ENCODE peak calls at places on chromosomes 11 and 22, in nine cellular contexts. One of them, this sample, is unnamed.

GRCh38 chr22:46150615-46151423 is 493 bp downstream of the PPARA start:
- DNase-seq in glutamatergic neuron: peak
- DNase-seq in Caco-2: peak
- DNase-seq in Calu3: peak
- DNase-seq in uterus: peak
- DNase-seq in tibial artery: peak
- DNase-seq in ovary: peak
- DNase-seq in astrocyte of the spinal cord: no peak
- DNase-seq in GM12865: peak
- DNase-seq in this sample: peak

GRCh38 chr22:46781291-46781690 is 18.8 kb downstream of the TBC1D22A start:
- DNase-seq in glutamatergic neuron: no peak
- DNase-seq in Caco-2: no peak
- DNase-seq in Calu3: no peak
- DNase-seq in uterus: no peak
- DNase-seq in tibial artery: peak
- DNase-seq in ovary: no peak
- DNase-seq in astrocyte of the spinal cord: no peak
- DNase-seq in GM12865: no peak
- DNase-seq in this sample: no peak

GRCh38 chr11:45768486-45768885 is 36.5 kb upstream of the SLC35C1 start:
- DNase-seq in glutamatergic neuron: no peak
- DNase-seq in Caco-2: no peak
- DNase-seq in Calu3: no peak
- DNase-seq in uterus: no peak
- DNase-seq in tibial artery: no peak
- DNase-seq in ovary: no peak
- DNase-seq in astrocyte of the spinal cord: no peak
- DNase-seq in GM12865: no peak
- DNase-seq in this sample: no peak

GRCh38 chr11:8766043-8766992 is 83.7 kb downstream of the RPL27A start:
- DNase-seq in glutamatergic neuron: no peak
- DNase-seq in Caco-2: no peak
- DNase-seq in Calu3: no peak
- DNase-seq in uterus: peak
- DNase-seq in tibial artery: no peak
- DNase-seq in ovary: no peak
- DNase-seq in astrocyte of the spinal cord: peak
- DNase-seq in GM12865: no peak
- DNase-seq in this sample: peak

GRCh38 chr11:114762437-114762836 is 84.1 kb downstream of the NXPE2 start:
- DNase-seq in glutamatergic neuron: peak
- DNase-seq in Caco-2: peak
- DNase-seq in Calu3: peak
- DNase-seq in uterus: peak
- DNase-seq in tibial artery: peak
- DNase-seq in ovary: peak
- DNase-seq in astrocyte of the spinal cord: peak
- DNase-seq in GM12865: peak
- DNase-seq in this sample: peak

GRCh38 chr22:29689872-29690213 is 30.0 kb upstream of the CABP7 start:
- DNase-seq in glutamatergic neuron: peak
- DNase-seq in Caco-2: peak
- DNase-seq in Calu3: peak
- DNase-seq in uterus: peak
- DNase-seq in tibial artery: no peak
- DNase-seq in ovary: peak
- DNase-seq in astrocyte of the spinal cord: peak
- DNase-seq in GM12865: peak
- DNase-seq in this sample: peak

GRCh38 chr11:44383246-44383645 is 73.3 kb upstream of the ALX4 start:
- DNase-seq in glutamatergic neuron: no peak
- DNase-seq in Caco-2: no peak
- DNase-seq in Calu3: no peak
- DNase-seq in uterus: no peak
- DNase-seq in tibial artery: no peak
- DNase-seq in ovary: no peak
- DNase-seq in astrocyte of the spinal cord: no peak
- DNase-seq in GM12865: no peak
- DNase-seq in this sample: no peak

GRCh38 chr11:72720806-72721205 is 31.4 kb downstream of the ARAP1 start:
- DNase-seq in glutamatergic neuron: no peak
- DNase-seq in Caco-2: no peak
- DNase-seq in Calu3: no peak
- DNase-seq in uterus: no peak
- DNase-seq in tibial artery: no peak
- DNase-seq in ovary: no peak
- DNase-seq in astrocyte of the spinal cord: no peak
- DNase-seq in GM12865: no peak
- DNase-seq in this sample: no peak

GRCh38 chr11:77003954-77004353 is 30.2 kb upstream of the B3GNT6 start:
- DNase-seq in glutamatergic neuron: no peak
- DNase-seq in Caco-2: no peak
- DNase-seq in Calu3: no peak
- DNase-seq in uterus: no peak
- DNase-seq in tibial artery: no peak
- DNase-seq in ovary: no peak
- DNase-seq in astrocyte of the spinal cord: no peak
- DNase-seq in GM12865: no peak
- DNase-seq in this sample: no peak
- TF ChIP-seq CTCF in glutamatergic neuron: no peak
- TF ChIP-seq CTCF in Caco-2: no peak
- TF ChIP-seq CTCF in Calu3: no peak
- TF ChIP-seq CTCF in uterus: no peak
- TF ChIP-seq CTCF in tibial artery: no peak
- TF ChIP-seq CTCF in ovary: no peak
- TF ChIP-seq CTCF in astrocyte of the spinal cord: no peak
- TF ChIP-seq CTCF in GM12865: no peak
- TF ChIP-seq CTCF in this sample: no peak

DNA sequence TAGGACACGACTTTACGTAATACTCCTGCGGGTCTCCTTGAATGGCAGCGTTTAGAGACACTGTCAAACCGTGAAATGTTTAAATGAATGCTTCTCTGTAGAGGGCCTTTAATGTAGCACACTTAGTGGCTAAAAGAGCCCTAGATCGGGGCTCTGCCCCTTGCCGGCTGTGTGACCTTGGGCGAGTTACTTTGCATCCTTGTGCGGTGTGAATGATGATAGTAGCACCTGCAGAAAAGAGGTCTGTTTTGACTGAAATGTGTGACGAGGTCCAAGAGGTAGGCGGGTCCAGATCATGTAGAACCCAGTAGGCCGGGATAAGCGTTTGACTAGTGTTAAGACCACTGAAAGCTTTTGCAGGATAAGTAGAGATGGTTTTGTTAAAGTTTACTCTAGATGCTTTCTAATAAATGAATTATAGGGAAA is 866 bp downstream of the MED17 start:
- DNase-seq in glutamatergic neuron: no peak
- DNase-seq in Caco-2: no peak
- DNase-seq in Calu3: no peak
- DNase-seq in uterus: no peak
- DNase-seq in tibial artery: no peak
- DNase-seq in ovary: no peak
- DNase-seq in astrocyte of the spinal cord: no peak
- DNase-seq in GM12865: peak
- DNase-seq in this sample: no peak
- TF ChIP-seq CTCF in glutamatergic neuron: no peak
- TF ChIP-seq CTCF in Caco-2: no peak
- TF ChIP-seq CTCF in Calu3: no peak
- TF ChIP-seq CTCF in uterus: no peak
- TF ChIP-seq CTCF in tibial artery: no peak
- TF ChIP-seq CTCF in ovary: no peak
- TF ChIP-seq CTCF in astrocyte of the spinal cord: no peak
- TF ChIP-seq CTCF in GM12865: no peak
- TF ChIP-seq CTCF in this sample: peak

GRCh38 chr22:27335102-27335660 is 466.4 kb downstream of the MN1 start:
- DNase-seq in glutamatergic neuron: no peak
- DNase-seq in Caco-2: no peak
- DNase-seq in Calu3: no peak
- DNase-seq in uterus: no peak
- DNase-seq in tibial artery: no peak
- DNase-seq in ovary: no peak
- DNase-seq in astrocyte of the spinal cord: no peak
- DNase-seq in GM12865: no peak
- DNase-seq in this sample: no peak

GRCh38 chr22:27329471-27329870 is 472.1 kb downstream of the MN1 start:
- DNase-seq in glutamatergic neuron: no peak
- DNase-seq in Caco-2: no peak
- DNase-seq in Calu3: no peak
- DNase-seq in uterus: no peak
- DNase-seq in tibial artery: no peak
- DNase-seq in ovary: no peak
- DNase-seq in astrocyte of the spinal cord: no peak
- DNase-seq in GM12865: no peak
- DNase-seq in this sample: no peak

GRCh38 chr22:27329966-27330645 is 471.4 kb downstream of the MN1 start:
- DNase-seq in glutamatergic neuron: no peak
- DNase-seq in Caco-2: no peak
- DNase-seq in Calu3: no peak
- DNase-seq in uterus: no peak
- DNase-seq in tibial artery: no peak
- DNase-seq in ovary: no peak
- DNase-seq in astrocyte of the spinal cord: no peak
- DNase-seq in GM12865: no peak
- DNase-seq in this sample: no peak

GRCh38 chr22:27327981-27328721 is 473.4 kb downstream of the MN1 start:
- DNase-seq in glutamatergic neuron: no peak
- DNase-seq in Caco-2: no peak
- DNase-seq in Calu3: peak
- DNase-seq in uterus: no peak
- DNase-seq in tibial artery: no peak
- DNase-seq in ovary: no peak
- DNase-seq in astrocyte of the spinal cord: no peak
- DNase-seq in GM12865: no peak
- DNase-seq in this sample: no peak

DNA sequence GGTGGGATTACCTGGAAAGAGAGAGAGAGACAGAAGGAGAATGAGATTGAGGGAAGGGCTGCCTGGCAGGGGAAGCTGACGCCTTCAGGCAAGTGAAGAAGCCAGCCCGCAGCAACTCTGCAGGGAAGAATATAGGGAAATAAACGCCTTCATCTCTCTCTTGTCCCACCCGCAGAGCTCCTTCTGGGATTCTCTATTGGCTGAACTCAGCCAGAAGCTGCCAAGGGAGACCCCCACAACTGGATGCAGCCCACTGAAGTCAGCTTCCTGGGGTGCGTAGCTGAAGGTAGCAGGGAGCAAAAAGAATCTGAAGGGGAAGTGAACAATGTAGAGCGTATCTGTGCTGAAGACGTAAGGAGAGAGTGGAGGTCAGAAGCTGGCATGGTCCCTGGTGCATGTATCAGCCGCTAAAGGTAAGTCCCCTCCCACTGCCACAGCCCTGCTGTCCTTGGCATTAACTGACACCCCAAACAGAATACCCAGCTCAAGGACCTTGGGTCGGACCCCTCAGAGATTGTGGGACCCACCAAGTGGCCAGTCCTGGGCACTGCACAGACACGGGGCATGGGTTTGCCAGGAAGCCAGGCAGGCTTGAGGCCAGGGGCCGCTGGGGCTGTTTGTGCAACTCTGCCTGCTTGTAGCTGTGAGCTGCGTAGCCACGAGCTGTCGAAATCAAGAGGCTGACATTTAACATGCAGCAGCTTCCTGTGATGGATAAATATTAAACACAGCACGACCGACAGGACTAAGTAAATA is 469.9 kb downstream of the MN1 start:
- DNase-seq in glutamatergic neuron: peak
- DNase-seq in Caco-2: peak
- DNase-seq in Calu3: peak
- DNase-seq in uterus: no peak
- DNase-seq in tibial artery: peak
- DNase-seq in ovary: peak
- DNase-seq in astrocyte of the spinal cord: peak
- DNase-seq in GM12865: no peak
- DNase-seq in this sample: peak
- TF ChIP-seq CTCF in glutamatergic neuron: peak
- TF ChIP-seq CTCF in Caco-2: no peak
- TF ChIP-seq CTCF in Calu3: peak
- TF ChIP-seq CTCF in uterus: peak
- TF ChIP-seq CTCF in tibial artery: peak
- TF ChIP-seq CTCF in ovary: peak
- TF ChIP-seq CTCF in astrocyte of the spinal cord: peak
- TF ChIP-seq CTCF in GM12865: no peak
- TF ChIP-seq CTCF in this sample: peak

GRCh38 chr11:102829671-102830070 is 13.7 kb downstream of the MMP3 start:
- DNase-seq in glutamatergic neuron: no peak
- DNase-seq in Caco-2: no peak
- DNase-seq in Calu3: no peak
- DNase-seq in uterus: no peak
- DNase-seq in tibial artery: no peak
- DNase-seq in ovary: no peak
- DNase-seq in astrocyte of the spinal cord: no peak
- DNase-seq in GM12865: no peak
- DNase-seq in this sample: no peak

GRCh38 chr11:102830328-102830727 is 13.1 kb downstream of the MMP3 start:
- DNase-seq in glutamatergic neuron: no peak
- DNase-seq in Caco-2: no peak
- DNase-seq in Calu3: no peak
- DNase-seq in uterus: no peak
- DNase-seq in tibial artery: no peak
- DNase-seq in ovary: no peak
- DNase-seq in astrocyte of the spinal cord: no peak
- DNase-seq in GM12865: no peak
- DNase-seq in this sample: no peak

GRCh38 chr11:102832612-102833011 is 10.8 kb downstream of the MMP3 start:
- DNase-seq in glutamatergic neuron: no peak
- DNase-seq in Caco-2: no peak
- DNase-seq in Calu3: no peak
- DNase-seq in uterus: no peak
- DNase-seq in tibial artery: no peak
- DNase-seq in ovary: no peak
- DNase-seq in astrocyte of the spinal cord: no peak
- DNase-seq in GM12865: no peak
- DNase-seq in this sample: no peak

GRCh38 chr11:102831709-102832492 is 11.5 kb downstream of the MMP3 start:
- DNase-seq in glutamatergic neuron: no peak
- DNase-seq in Caco-2: no peak
- DNase-seq in Calu3: no peak
- DNase-seq in uterus: no peak
- DNase-seq in tibial artery: no peak
- DNase-seq in ovary: no peak
- DNase-seq in astrocyte of the spinal cord: no peak
- DNase-seq in GM12865: no peak
- DNase-seq in this sample: no peak

DNA sequence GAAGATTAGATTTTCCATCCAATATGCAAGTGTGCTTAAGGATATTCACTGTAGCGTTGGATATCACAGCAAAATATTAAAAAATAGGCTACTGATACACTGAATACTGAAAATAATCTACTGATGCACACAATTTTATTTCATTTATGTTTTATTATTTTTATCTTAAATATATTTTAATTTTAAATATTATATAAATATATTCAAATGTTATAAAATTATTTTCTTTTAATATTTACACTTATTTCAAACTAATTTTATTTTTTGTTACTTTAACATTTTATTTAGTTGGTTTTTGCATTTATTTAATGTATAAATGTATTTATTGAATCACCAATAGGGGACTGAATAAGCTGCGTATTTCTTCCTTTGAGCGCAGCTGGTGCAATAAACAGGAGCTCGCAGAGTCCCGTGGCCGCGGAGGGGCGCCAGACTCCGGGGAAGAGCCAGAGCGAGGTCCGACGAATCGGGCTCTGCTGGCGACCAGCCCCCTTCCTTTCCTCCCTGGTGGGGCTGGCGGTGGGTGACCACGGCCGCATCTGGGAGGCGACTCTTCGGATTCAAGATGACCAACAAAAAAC is 12.2 kb downstream of the MMP3 start:
- DNase-seq in glutamatergic neuron: peak
- DNase-seq in Caco-2: no peak
- DNase-seq in Calu3: peak
- DNase-seq in uterus: peak
- DNase-seq in tibial artery: no peak
- DNase-seq in ovary: no peak
- DNase-seq in astrocyte of the spinal cord: peak
- DNase-seq in GM12865: peak
- DNase-seq in this sample: no peak
- TF ChIP-seq CTCF in glutamatergic neuron: no peak
- TF ChIP-seq CTCF in Caco-2: no peak
- TF ChIP-seq CTCF in Calu3: peak
- TF ChIP-seq CTCF in uterus: no peak
- TF ChIP-seq CTCF in tibial artery: no peak
- TF ChIP-seq CTCF in ovary: no peak
- TF ChIP-seq CTCF in astrocyte of the spinal cord: peak
- TF ChIP-seq CTCF in GM12865: peak
- TF ChIP-seq CTCF in this sample: no peak